ENCODE peak calls at places on chromosomes 5 and 9, in seven cellular contexts. One of them, this sample, is unnamed.

GRCh38 chr9:106648799-106649198 is 214.2 kb upstream of the ZNF462 start:
- DNase-seq in HFF-Myc: no peak
- DNase-seq in cardiac muscle cell: peak
- DNase-seq in AG09309: no peak
- DNase-seq in aorta: no peak
- DNase-seq in tibial artery: no peak
- DNase-seq in heart left ventricle: no peak
- DNase-seq in this sample: no peak

GRCh38 chr9:114288233-114289051 is 34.5 kb upstream of the ORM1 start:
- DNase-seq in cardiac muscle cell: peak
- DNase-seq in tibial artery: peak
- DNase-seq in AG09309: no peak
- DNase-seq in aorta: peak
- DNase-seq in heart left ventricle: peak
- DNase-seq in HFF-Myc: no peak
- DNase-seq in this sample: no peak

GRCh38 chr5:13976867-13977479 is 32.5 kb upstream of the DNAH5 start:
- DNase-seq in aorta: no peak
- DNase-seq in heart left ventricle: no peak
- DNase-seq in cardiac muscle cell: peak
- DNase-seq in HFF-Myc: peak
- DNase-seq in tibial artery: no peak
- DNase-seq in AG09309: no peak
- DNase-seq in this sample: no peak

GRCh38 chr9:81964216-81965171 is 21.2 kb downstream of the SPATA31D3 start:
- DNase-seq in heart left ventricle: no peak
- DNase-seq in AG09309: peak
- DNase-seq in tibial artery: no peak
- DNase-seq in HFF-Myc: peak
- DNase-seq in cardiac muscle cell: peak
- DNase-seq in aorta: no peak
- DNase-seq in this sample: no peak

GRCh38 chr9:82532504-82532903 is 530.4 kb downstream of the RASEF start:
- DNase-seq in aorta: no peak
- DNase-seq in HFF-Myc: no peak
- DNase-seq in AG09309: no peak
- DNase-seq in cardiac muscle cell: peak
- DNase-seq in heart left ventricle: no peak
- DNase-seq in tibial artery: no peak
- DNase-seq in this sample: no peak

GRCh38 chr5:69024241-69024651 is 69.6 kb upstream of the SLC30A5 start:
- DNase-seq in heart left ventricle: no peak
- DNase-seq in tibial artery: no peak
- DNase-seq in HFF-Myc: peak
- DNase-seq in aorta: no peak
- DNase-seq in AG09309: no peak
- DNase-seq in cardiac muscle cell: peak
- DNase-seq in this sample: no peak

GRCh38 chr5:125061726-125062125 is 315.3 kb upstream of the ZNF608 start:
- DNase-seq in tibial artery: no peak
- DNase-seq in cardiac muscle cell: no peak
- DNase-seq in heart left ventricle: no peak
- DNase-seq in AG09309: no peak
- DNase-seq in HFF-Myc: no peak
- DNase-seq in aorta: no peak
- DNase-seq in this sample: no peak

GRCh38 chr9:137256839-137257238 is 1.7 kb downstream of the NELFB start:
- DNase-seq in AG09309: no peak
- DNase-seq in HFF-Myc: no peak
- DNase-seq in tibial artery: no peak
- DNase-seq in heart left ventricle: no peak
- DNase-seq in cardiac muscle cell: no peak
- DNase-seq in aorta: no peak
- DNase-seq in this sample: no peak

GRCh38 chr9:95078516-95078915 is 239.0 kb downstream of the FANCC start:
- DNase-seq in heart left ventricle: no peak
- DNase-seq in tibial artery: no peak
- DNase-seq in aorta: no peak
- DNase-seq in cardiac muscle cell: no peak
- DNase-seq in HFF-Myc: no peak
- DNase-seq in AG09309: no peak
- DNase-seq in this sample: no peak

GRCh38 chr9:29861803-29862202 is 2288.5 kb upstream of the C9orf72 start:
- DNase-seq in HFF-Myc: no peak
- DNase-seq in heart left ventricle: no peak
- DNase-seq in AG09309: no peak
- DNase-seq in aorta: no peak
- DNase-seq in cardiac muscle cell: no peak
- DNase-seq in tibial artery: no peak
- DNase-seq in this sample: no peak

GRCh38 chr5:140591747-140592372 is 27.2 kb downstream of the SLC35A4 start:
- DNase-seq in heart left ventricle: no peak
- DNase-seq in tibial artery: no peak
- DNase-seq in AG09309: peak
- DNase-seq in HFF-Myc: no peak
- DNase-seq in aorta: no peak
- DNase-seq in cardiac muscle cell: peak
- DNase-seq in this sample: no peak

GRCh38 chr5:56269216-56269927 is 36.2 kb upstream of the ANKRD55 start:
- DNase-seq in heart left ventricle: no peak
- DNase-seq in tibial artery: no peak
- DNase-seq in HFF-Myc: no peak
- DNase-seq in cardiac muscle cell: peak
- DNase-seq in aorta: no peak
- DNase-seq in AG09309: no peak
- DNase-seq in this sample: no peak

GRCh38 chr5:98309785-98310566 is 463.5 kb upstream of the RGMB start:
- DNase-seq in cardiac muscle cell: peak
- DNase-seq in HFF-Myc: peak
- DNase-seq in heart left ventricle: no peak
- DNase-seq in tibial artery: no peak
- DNase-seq in aorta: peak
- DNase-seq in AG09309: peak
- DNase-seq in this sample: peak

GRCh38 chr5:71681282-71681681 is 37.8 kb upstream of the CARTPT start:
- DNase-seq in AG09309: no peak
- DNase-seq in HFF-Myc: no peak
- DNase-seq in aorta: no peak
- DNase-seq in cardiac muscle cell: peak
- DNase-seq in heart left ventricle: no peak
- DNase-seq in tibial artery: no peak
- DNase-seq in this sample: peak

GRCh38 chr9:120326076-120326693 is 253.8 kb downstream of the CDK5RAP2 start:
- DNase-seq in HFF-Myc: peak
- DNase-seq in tibial artery: no peak
- DNase-seq in cardiac muscle cell: no peak
- DNase-seq in heart left ventricle: no peak
- DNase-seq in AG09309: no peak
- DNase-seq in aorta: no peak
- DNase-seq in this sample: no peak

GRCh38 chr9:91426123-91426745 is 2.6 kb upstream of the NFIL3 start:
- DNase-seq in HFF-Myc: no peak
- DNase-seq in aorta: no peak
- DNase-seq in heart left ventricle: no peak
- DNase-seq in AG09309: no peak
- DNase-seq in cardiac muscle cell: peak
- DNase-seq in tibial artery: no peak
- DNase-seq in this sample: no peak

GRCh38 chr5:126166368-126166767 is 256.8 kb upstream of the GRAMD2B start:
- DNase-seq in heart left ventricle: no peak
- DNase-seq in HFF-Myc: no peak
- DNase-seq in tibial artery: no peak
- DNase-seq in aorta: no peak
- DNase-seq in AG09309: no peak
- DNase-seq in cardiac muscle cell: no peak
- DNase-seq in this sample: no peak

GRCh38 chr5:135027318-135027698 is 6.7 kb downstream of the PITX1 start:
- DNase-seq in HFF-Myc: no peak
- DNase-seq in AG09309: no peak
- DNase-seq in aorta: no peak
- DNase-seq in tibial artery: no peak
- DNase-seq in cardiac muscle cell: no peak
- DNase-seq in heart left ventricle: no peak
- DNase-seq in this sample: no peak

DNA sequence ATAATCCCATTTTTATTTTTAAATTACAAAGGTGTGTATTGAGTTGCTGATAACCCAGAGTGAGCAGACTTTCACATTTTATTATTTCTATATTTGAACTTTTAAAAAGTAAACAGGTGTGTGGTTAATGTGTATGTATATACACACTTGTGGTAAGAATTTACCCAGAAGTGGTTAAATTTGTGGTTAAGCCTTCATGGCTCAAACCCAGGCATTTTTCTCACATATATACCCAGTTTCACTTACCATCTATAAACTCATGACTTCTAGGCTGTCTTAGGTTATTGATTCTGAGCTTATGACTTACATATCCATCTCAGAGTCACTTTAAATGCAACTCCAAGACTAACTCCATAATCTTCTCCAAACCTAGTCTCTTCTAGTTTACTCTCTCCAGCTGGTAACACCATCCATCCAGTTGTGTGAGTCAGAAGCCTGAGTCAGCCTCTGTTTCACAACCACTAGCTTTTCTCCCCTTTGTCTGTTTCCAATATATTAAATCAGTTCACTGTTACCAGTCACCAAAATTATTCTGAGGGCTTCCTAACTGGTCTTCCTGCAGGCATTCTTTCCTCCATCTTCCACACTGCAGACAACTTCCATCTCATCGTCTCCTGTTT is 20.2 kb downstream of the ZBED3 start:
- DNase-seq in cardiac muscle cell: peak
- DNase-seq in heart left ventricle: peak
- DNase-seq in tibial artery: peak
- DNase-seq in AG09309: peak
- DNase-seq in aorta: no peak
- DNase-seq in HFF-Myc: no peak
- DNase-seq in this sample: peak
- H3K4me3 ChIP-seq in cardiac muscle cell: no peak
- H3K4me3 ChIP-seq in heart left ventricle: no peak
- H3K4me3 ChIP-seq in tibial artery: no peak
- H3K4me3 ChIP-seq in AG09309: no peak
- H3K4me3 ChIP-seq in aorta: no peak
- H3K4me3 ChIP-seq in HFF-Myc: no peak
- H3K4me3 ChIP-seq in this sample: no peak

GRCh38 chr5:154851351-154851750 is 948 bp upstream of the FAXDC2 start:
- DNase-seq in cardiac muscle cell: no peak
- DNase-seq in tibial artery: no peak
- DNase-seq in AG09309: no peak
- DNase-seq in HFF-Myc: no peak
- DNase-seq in aorta: no peak
- DNase-seq in heart left ventricle: no peak
- DNase-seq in this sample: no peak

GRCh38 chr5:154849791-154850201 is 607 bp downstream of the FAXDC2 start:
- DNase-seq in AG09309: peak
- DNase-seq in cardiac muscle cell: peak
- DNase-seq in aorta: no peak
- DNase-seq in heart left ventricle: no peak
- DNase-seq in HFF-Myc: no peak
- DNase-seq in tibial artery: no peak
- DNase-seq in this sample: no peak

GRCh38 chr5:154850255-154851062 is at the start of gene FAXDC2:
- DNase-seq in cardiac muscle cell: peak
- DNase-seq in tibial artery: peak
- DNase-seq in aorta: peak
- DNase-seq in HFF-Myc: peak
- DNase-seq in AG09309: peak
- DNase-seq in heart left ventricle: peak
- DNase-seq in this sample: no peak

GRCh38 chr5:154844800-154845199 is 5.6 kb downstream of the FAXDC2 start:
- DNase-seq in cardiac muscle cell: no peak
- DNase-seq in heart left ventricle: no peak
- DNase-seq in AG09309: no peak
- DNase-seq in aorta: no peak
- DNase-seq in HFF-Myc: no peak
- DNase-seq in tibial artery: peak
- DNase-seq in this sample: no peak

DNA sequence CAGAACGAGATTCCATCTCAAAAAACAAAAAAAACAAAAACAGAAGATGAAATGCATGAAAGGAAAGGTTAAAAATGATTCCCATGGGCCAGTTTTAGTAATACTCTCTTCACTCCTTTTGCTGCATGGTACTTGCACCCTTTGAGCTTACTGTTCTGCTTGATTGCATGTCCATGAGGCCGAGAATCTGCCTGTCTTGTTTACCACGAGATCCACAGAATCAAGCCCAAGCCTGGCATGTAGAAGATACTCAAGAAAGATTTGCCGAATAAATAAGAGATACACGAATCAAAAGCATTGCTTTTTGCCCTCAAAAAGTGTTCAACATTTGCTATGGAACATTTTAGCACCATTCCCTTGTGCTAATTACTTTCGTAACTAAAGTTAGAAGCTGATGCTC is 1.1 kb downstream of the FAXDC2 start:
- DNase-seq in cardiac muscle cell: no peak
- DNase-seq in HFF-Myc: no peak
- DNase-seq in tibial artery: no peak
- DNase-seq in heart left ventricle: no peak
- DNase-seq in AG09309: no peak
- DNase-seq in aorta: no peak
- DNase-seq in this sample: no peak
- H3K4me3 ChIP-seq in cardiac muscle cell: peak
- H3K4me3 ChIP-seq in HFF-Myc: peak
- H3K4me3 ChIP-seq in tibial artery: peak
- H3K4me3 ChIP-seq in heart left ventricle: peak
- H3K4me3 ChIP-seq in AG09309: no peak
- H3K4me3 ChIP-seq in aorta: peak
- H3K4me3 ChIP-seq in this sample: no peak

DNA sequence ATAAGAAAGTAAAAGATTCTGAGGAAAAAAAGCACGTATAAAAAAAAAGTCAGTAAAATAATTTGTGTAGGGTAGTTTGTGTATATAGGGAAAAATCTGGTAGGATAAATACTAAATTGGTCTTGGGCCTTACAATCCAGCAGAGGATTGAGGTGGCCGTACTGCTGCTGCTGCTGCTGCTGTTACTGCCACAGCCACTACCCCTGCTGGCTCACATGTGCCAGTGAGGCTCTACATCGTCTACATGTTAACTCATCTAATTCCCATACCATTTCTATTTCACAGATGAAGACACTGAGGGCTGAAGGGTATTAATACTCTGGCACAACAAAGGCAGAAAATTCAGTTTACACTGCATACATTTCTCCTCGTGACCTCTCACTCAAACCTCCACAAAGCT is 928.5 kb downstream of the TLE4 start:
- DNase-seq in tibial artery: no peak
- DNase-seq in cardiac muscle cell: no peak
- DNase-seq in HFF-Myc: no peak
- DNase-seq in aorta: no peak
- DNase-seq in AG09309: no peak
- DNase-seq in heart left ventricle: no peak
- DNase-seq in this sample: no peak
- H3K4me3 ChIP-seq in tibial artery: no peak
- H3K4me3 ChIP-seq in cardiac muscle cell: no peak
- H3K4me3 ChIP-seq in HFF-Myc: no peak
- H3K4me3 ChIP-seq in aorta: no peak
- H3K4me3 ChIP-seq in AG09309: no peak
- H3K4me3 ChIP-seq in heart left ventricle: no peak
- H3K4me3 ChIP-seq in this sample: no peak

GRCh38 chr5:159605585-159605984 is 275.3 kb upstream of the IL12B start:
- DNase-seq in HFF-Myc: no peak
- DNase-seq in tibial artery: no peak
- DNase-seq in aorta: no peak
- DNase-seq in heart left ventricle: peak
- DNase-seq in AG09309: no peak
- DNase-seq in cardiac muscle cell: peak
- DNase-seq in this sample: no peak

GRCh38 chr5:159601216-159601615 is 270.9 kb upstream of the IL12B start:
- DNase-seq in AG09309: no peak
- DNase-seq in aorta: no peak
- DNase-seq in heart left ventricle: no peak
- DNase-seq in cardiac muscle cell: no peak
- DNase-seq in tibial artery: no peak
- DNase-seq in HFF-Myc: no peak
- DNase-seq in this sample: no peak

GRCh38 chr5:159602434-159602833 is 272.1 kb upstream of the IL12B start:
- DNase-seq in aorta: no peak
- DNase-seq in cardiac muscle cell: no peak
- DNase-seq in HFF-Myc: no peak
- DNase-seq in tibial artery: no peak
- DNase-seq in AG09309: no peak
- DNase-seq in heart left ventricle: no peak
- DNase-seq in this sample: no peak
- H3K4me3 ChIP-seq in aorta: no peak
- H3K4me3 ChIP-seq in cardiac muscle cell: no peak
- H3K4me3 ChIP-seq in HFF-Myc: no peak
- H3K4me3 ChIP-seq in tibial artery: no peak
- H3K4me3 ChIP-seq in AG09309: no peak
- H3K4me3 ChIP-seq in heart left ventricle: no peak
- H3K4me3 ChIP-seq in this sample: no peak